ENCODE peak calls at places on chromosome 1, in ten cellular contexts. One of them, this sample, is unnamed.

GRCh38 chr1:161885013-161885412 is 118.9 kb downstream of the ATF6 start:
- DNase-seq in Calu3: peak
- DNase-seq in EL: peak
- DNase-seq in activated CD4-positive, CD25-positive, alpha-beta regulatory T cell treated with anti-CD3 and anti-CD28 coated beads, Interleukin-2, amount 50 U/mL, for 16 hours: no peak
- DNase-seq in activated CD4-positive, alpha-beta T cell treated with anti-CD3 and anti-CD28 coated beads, Interleukin-2, amount 10 ng/mL, durations not matched to agents 24 days and 14 days: no peak
- DNase-seq in stimulated activated CD8-positive, alpha-beta memory T cell treated with anti-CD3 and anti-CD28 coated beads, Interleukin-2, amount 100 ng/mL, for 48 hours: no peak
- DNase-seq in right atrium auricular region: no peak
- DNase-seq in NCI-H1092 treated with DMSO at 0.1 percent for 48 hours: peak
- DNase-seq in RPMI8226: no peak
- DNase-seq in nephron progenitor cell: no peak
- DNase-seq in this sample: no peak

GRCh38 chr1:51569284-51570062 is 47.4 kb upstream of the OSBPL9 start:
- DNase-seq in right atrium auricular region: no peak
- DNase-seq in stimulated activated CD8-positive, alpha-beta memory T cell treated with anti-CD3 and anti-CD28 coated beads, Interleukin-2, amount 100 ng/mL, for 48 hours: peak
- DNase-seq in nephron progenitor cell: no peak
- DNase-seq in RPMI8226: no peak
- DNase-seq in activated CD4-positive, alpha-beta T cell treated with anti-CD3 and anti-CD28 coated beads, Interleukin-2, amount 10 ng/mL, durations not matched to agents 24 days and 14 days: peak
- DNase-seq in Calu3: peak
- DNase-seq in EL: peak
- DNase-seq in NCI-H1092 treated with DMSO at 0.1 percent for 48 hours: no peak
- DNase-seq in activated CD4-positive, CD25-positive, alpha-beta regulatory T cell treated with anti-CD3 and anti-CD28 coated beads, Interleukin-2, amount 50 U/mL, for 16 hours: no peak
- DNase-seq in this sample: peak

GRCh38 chr1:204294371-204294770 is 65.4 kb downstream of the PLEKHA6 start:
- DNase-seq in EL: peak
- DNase-seq in right atrium auricular region: peak
- DNase-seq in NCI-H1092 treated with DMSO at 0.1 percent for 48 hours: no peak
- DNase-seq in activated CD4-positive, alpha-beta T cell treated with anti-CD3 and anti-CD28 coated beads, Interleukin-2, amount 10 ng/mL, durations not matched to agents 24 days and 14 days: no peak
- DNase-seq in activated CD4-positive, CD25-positive, alpha-beta regulatory T cell treated with anti-CD3 and anti-CD28 coated beads, Interleukin-2, amount 50 U/mL, for 16 hours: no peak
- DNase-seq in stimulated activated CD8-positive, alpha-beta memory T cell treated with anti-CD3 and anti-CD28 coated beads, Interleukin-2, amount 100 ng/mL, for 48 hours: no peak
- DNase-seq in Calu3: no peak
- DNase-seq in nephron progenitor cell: no peak
- DNase-seq in RPMI8226: no peak
- DNase-seq in this sample: no peak

GRCh38 chr1:8027748-8028631 is 1.9 kb upstream of the ERRFI1 start:
- DNase-seq in Calu3: no peak
- DNase-seq in right atrium auricular region: no peak
- DNase-seq in activated CD4-positive, alpha-beta T cell treated with anti-CD3 and anti-CD28 coated beads, Interleukin-2, amount 10 ng/mL, durations not matched to agents 24 days and 14 days: no peak
- DNase-seq in nephron progenitor cell: no peak
- DNase-seq in activated CD4-positive, CD25-positive, alpha-beta regulatory T cell treated with anti-CD3 and anti-CD28 coated beads, Interleukin-2, amount 50 U/mL, for 16 hours: no peak
- DNase-seq in NCI-H1092 treated with DMSO at 0.1 percent for 48 hours: no peak
- DNase-seq in EL: peak
- DNase-seq in RPMI8226: no peak
- DNase-seq in stimulated activated CD8-positive, alpha-beta memory T cell treated with anti-CD3 and anti-CD28 coated beads, Interleukin-2, amount 100 ng/mL, for 48 hours: no peak
- DNase-seq in this sample: no peak

GRCh38 chr1:89525169-89525855 is 683 bp downstream of the LRRC8B start:
- DNase-seq in Calu3: peak
- DNase-seq in NCI-H1092 treated with DMSO at 0.1 percent for 48 hours: peak
- DNase-seq in right atrium auricular region: no peak
- DNase-seq in stimulated activated CD8-positive, alpha-beta memory T cell treated with anti-CD3 and anti-CD28 coated beads, Interleukin-2, amount 100 ng/mL, for 48 hours: peak
- DNase-seq in RPMI8226: peak
- DNase-seq in EL: no peak
- DNase-seq in activated CD4-positive, CD25-positive, alpha-beta regulatory T cell treated with anti-CD3 and anti-CD28 coated beads, Interleukin-2, amount 50 U/mL, for 16 hours: peak
- DNase-seq in nephron progenitor cell: peak
- DNase-seq in activated CD4-positive, alpha-beta T cell treated with anti-CD3 and anti-CD28 coated beads, Interleukin-2, amount 10 ng/mL, durations not matched to agents 24 days and 14 days: peak
- DNase-seq in this sample: peak

GRCh38 chr1:61797045-61797755 is 54.9 kb downstream of the PATJ start:
- DNase-seq in stimulated activated CD8-positive, alpha-beta memory T cell treated with anti-CD3 and anti-CD28 coated beads, Interleukin-2, amount 100 ng/mL, for 48 hours: no peak
- DNase-seq in nephron progenitor cell: no peak
- DNase-seq in RPMI8226: no peak
- DNase-seq in NCI-H1092 treated with DMSO at 0.1 percent for 48 hours: no peak
- DNase-seq in activated CD4-positive, alpha-beta T cell treated with anti-CD3 and anti-CD28 coated beads, Interleukin-2, amount 10 ng/mL, durations not matched to agents 24 days and 14 days: no peak
- DNase-seq in right atrium auricular region: no peak
- DNase-seq in Calu3: no peak
- DNase-seq in EL: no peak
- DNase-seq in activated CD4-positive, CD25-positive, alpha-beta regulatory T cell treated with anti-CD3 and anti-CD28 coated beads, Interleukin-2, amount 50 U/mL, for 16 hours: no peak
- DNase-seq in this sample: no peak

GRCh38 chr1:56645663-56646330 is 683 bp downstream of the PRKAA2 start:
- DNase-seq in right atrium auricular region: no peak
- DNase-seq in activated CD4-positive, CD25-positive, alpha-beta regulatory T cell treated with anti-CD3 and anti-CD28 coated beads, Interleukin-2, amount 50 U/mL, for 16 hours: no peak
- DNase-seq in stimulated activated CD8-positive, alpha-beta memory T cell treated with anti-CD3 and anti-CD28 coated beads, Interleukin-2, amount 100 ng/mL, for 48 hours: no peak
- DNase-seq in EL: peak
- DNase-seq in activated CD4-positive, alpha-beta T cell treated with anti-CD3 and anti-CD28 coated beads, Interleukin-2, amount 10 ng/mL, durations not matched to agents 24 days and 14 days: peak
- DNase-seq in NCI-H1092 treated with DMSO at 0.1 percent for 48 hours: peak
- DNase-seq in Calu3: no peak
- DNase-seq in RPMI8226: no peak
- DNase-seq in nephron progenitor cell: peak
- DNase-seq in this sample: no peak

GRCh38 chr1:165376811-165377153 is 20.3 kb upstream of the LMX1A start:
- DNase-seq in nephron progenitor cell: no peak
- DNase-seq in Calu3: no peak
- DNase-seq in NCI-H1092 treated with DMSO at 0.1 percent for 48 hours: no peak
- DNase-seq in activated CD4-positive, CD25-positive, alpha-beta regulatory T cell treated with anti-CD3 and anti-CD28 coated beads, Interleukin-2, amount 50 U/mL, for 16 hours: no peak
- DNase-seq in right atrium auricular region: no peak
- DNase-seq in EL: no peak
- DNase-seq in RPMI8226: no peak
- DNase-seq in stimulated activated CD8-positive, alpha-beta memory T cell treated with anti-CD3 and anti-CD28 coated beads, Interleukin-2, amount 100 ng/mL, for 48 hours: no peak
- DNase-seq in activated CD4-positive, alpha-beta T cell treated with anti-CD3 and anti-CD28 coated beads, Interleukin-2, amount 10 ng/mL, durations not matched to agents 24 days and 14 days: no peak
- DNase-seq in this sample: no peak

GRCh38 chr1:226788965-226789364 is 49.9 kb upstream of the ITPKB start:
- DNase-seq in activated CD4-positive, CD25-positive, alpha-beta regulatory T cell treated with anti-CD3 and anti-CD28 coated beads, Interleukin-2, amount 50 U/mL, for 16 hours: no peak
- DNase-seq in NCI-H1092 treated with DMSO at 0.1 percent for 48 hours: no peak
- DNase-seq in right atrium auricular region: no peak
- DNase-seq in EL: no peak
- DNase-seq in RPMI8226: no peak
- DNase-seq in nephron progenitor cell: no peak
- DNase-seq in stimulated activated CD8-positive, alpha-beta memory T cell treated with anti-CD3 and anti-CD28 coated beads, Interleukin-2, amount 100 ng/mL, for 48 hours: no peak
- DNase-seq in Calu3: no peak
- DNase-seq in activated CD4-positive, alpha-beta T cell treated with anti-CD3 and anti-CD28 coated beads, Interleukin-2, amount 10 ng/mL, durations not matched to agents 24 days and 14 days: no peak
- DNase-seq in this sample: no peak

GRCh38 chr1:210978316-210978993 is 155.5 kb downstream of the KCNH1 start:
- DNase-seq in right atrium auricular region: no peak
- DNase-seq in nephron progenitor cell: no peak
- DNase-seq in RPMI8226: no peak
- DNase-seq in stimulated activated CD8-positive, alpha-beta memory T cell treated with anti-CD3 and anti-CD28 coated beads, Interleukin-2, amount 100 ng/mL, for 48 hours: no peak
- DNase-seq in EL: no peak
- DNase-seq in activated CD4-positive, alpha-beta T cell treated with anti-CD3 and anti-CD28 coated beads, Interleukin-2, amount 10 ng/mL, durations not matched to agents 24 days and 14 days: no peak
- DNase-seq in NCI-H1092 treated with DMSO at 0.1 percent for 48 hours: no peak
- DNase-seq in Calu3: peak
- DNase-seq in activated CD4-positive, CD25-positive, alpha-beta regulatory T cell treated with anti-CD3 and anti-CD28 coated beads, Interleukin-2, amount 50 U/mL, for 16 hours: no peak
- DNase-seq in this sample: no peak

GRCh38 chr1:14294860-14295259 is 303.6 kb upstream of the KAZN start:
- DNase-seq in nephron progenitor cell: no peak
- DNase-seq in stimulated activated CD8-positive, alpha-beta memory T cell treated with anti-CD3 and anti-CD28 coated beads, Interleukin-2, amount 100 ng/mL, for 48 hours: no peak
- DNase-seq in EL: no peak
- DNase-seq in activated CD4-positive, CD25-positive, alpha-beta regulatory T cell treated with anti-CD3 and anti-CD28 coated beads, Interleukin-2, amount 50 U/mL, for 16 hours: no peak
- DNase-seq in right atrium auricular region: no peak
- DNase-seq in NCI-H1092 treated with DMSO at 0.1 percent for 48 hours: no peak
- DNase-seq in RPMI8226: no peak
- DNase-seq in activated CD4-positive, alpha-beta T cell treated with anti-CD3 and anti-CD28 coated beads, Interleukin-2, amount 10 ng/mL, durations not matched to agents 24 days and 14 days: no peak
- DNase-seq in Calu3: no peak
- DNase-seq in this sample: no peak

GRCh38 chr1:59062743-59063142 is 234.2 kb upstream of the FGGY start:
- DNase-seq in stimulated activated CD8-positive, alpha-beta memory T cell treated with anti-CD3 and anti-CD28 coated beads, Interleukin-2, amount 100 ng/mL, for 48 hours: no peak
- DNase-seq in activated CD4-positive, alpha-beta T cell treated with anti-CD3 and anti-CD28 coated beads, Interleukin-2, amount 10 ng/mL, durations not matched to agents 24 days and 14 days: no peak
- DNase-seq in Calu3: no peak
- DNase-seq in EL: peak
- DNase-seq in NCI-H1092 treated with DMSO at 0.1 percent for 48 hours: no peak
- DNase-seq in activated CD4-positive, CD25-positive, alpha-beta regulatory T cell treated with anti-CD3 and anti-CD28 coated beads, Interleukin-2, amount 50 U/mL, for 16 hours: no peak
- DNase-seq in right atrium auricular region: peak
- DNase-seq in nephron progenitor cell: no peak
- DNase-seq in RPMI8226: no peak
- DNase-seq in this sample: no peak

GRCh38 chr1:109040627-109041613 is 982 bp downstream of the WDR47 start:
- DNase-seq in stimulated activated CD8-positive, alpha-beta memory T cell treated with anti-CD3 and anti-CD28 coated beads, Interleukin-2, amount 100 ng/mL, for 48 hours: peak
- DNase-seq in RPMI8226: peak
- DNase-seq in NCI-H1092 treated with DMSO at 0.1 percent for 48 hours: peak
- DNase-seq in EL: peak
- DNase-seq in nephron progenitor cell: peak
- DNase-seq in right atrium auricular region: no peak
- DNase-seq in Calu3: peak
- DNase-seq in activated CD4-positive, alpha-beta T cell treated with anti-CD3 and anti-CD28 coated beads, Interleukin-2, amount 10 ng/mL, durations not matched to agents 24 days and 14 days: peak
- DNase-seq in activated CD4-positive, CD25-positive, alpha-beta regulatory T cell treated with anti-CD3 and anti-CD28 coated beads, Interleukin-2, amount 50 U/mL, for 16 hours: no peak
- DNase-seq in this sample: no peak

GRCh38 chr1:44660176-44660575 is 14.1 kb downstream of the TMEM53 start:
- DNase-seq in EL: no peak
- DNase-seq in activated CD4-positive, CD25-positive, alpha-beta regulatory T cell treated with anti-CD3 and anti-CD28 coated beads, Interleukin-2, amount 50 U/mL, for 16 hours: no peak
- DNase-seq in NCI-H1092 treated with DMSO at 0.1 percent for 48 hours: peak
- DNase-seq in Calu3: peak
- DNase-seq in nephron progenitor cell: no peak
- DNase-seq in stimulated activated CD8-positive, alpha-beta memory T cell treated with anti-CD3 and anti-CD28 coated beads, Interleukin-2, amount 100 ng/mL, for 48 hours: no peak
- DNase-seq in right atrium auricular region: peak
- DNase-seq in activated CD4-positive, alpha-beta T cell treated with anti-CD3 and anti-CD28 coated beads, Interleukin-2, amount 10 ng/mL, durations not matched to agents 24 days and 14 days: no peak
- DNase-seq in RPMI8226: peak
- DNase-seq in this sample: no peak

GRCh38 chr1:248622491-248623106 is 12.3 kb downstream of the OR2T11 start:
- DNase-seq in activated CD4-positive, alpha-beta T cell treated with anti-CD3 and anti-CD28 coated beads, Interleukin-2, amount 10 ng/mL, durations not matched to agents 24 days and 14 days: no peak
- DNase-seq in Calu3: peak
- DNase-seq in activated CD4-positive, CD25-positive, alpha-beta regulatory T cell treated with anti-CD3 and anti-CD28 coated beads, Interleukin-2, amount 50 U/mL, for 16 hours: no peak
- DNase-seq in RPMI8226: no peak
- DNase-seq in EL: peak
- DNase-seq in right atrium auricular region: no peak
- DNase-seq in NCI-H1092 treated with DMSO at 0.1 percent for 48 hours: peak
- DNase-seq in nephron progenitor cell: no peak
- DNase-seq in stimulated activated CD8-positive, alpha-beta memory T cell treated with anti-CD3 and anti-CD28 coated beads, Interleukin-2, amount 100 ng/mL, for 48 hours: no peak
- DNase-seq in this sample: peak

GRCh38 chr1:114671939-114672275 is 2.1 kb upstream of the DENND2C start:
- DNase-seq in activated CD4-positive, alpha-beta T cell treated with anti-CD3 and anti-CD28 coated beads, Interleukin-2, amount 10 ng/mL, durations not matched to agents 24 days and 14 days: no peak
- DNase-seq in nephron progenitor cell: no peak
- DNase-seq in EL: no peak
- DNase-seq in activated CD4-positive, CD25-positive, alpha-beta regulatory T cell treated with anti-CD3 and anti-CD28 coated beads, Interleukin-2, amount 50 U/mL, for 16 hours: no peak
- DNase-seq in stimulated activated CD8-positive, alpha-beta memory T cell treated with anti-CD3 and anti-CD28 coated beads, Interleukin-2, amount 100 ng/mL, for 48 hours: no peak
- DNase-seq in Calu3: peak
- DNase-seq in right atrium auricular region: no peak
- DNase-seq in RPMI8226: no peak
- DNase-seq in NCI-H1092 treated with DMSO at 0.1 percent for 48 hours: no peak
- DNase-seq in this sample: peak

GRCh38 chr1:16375521-16376359 is 8.7 kb downstream of the SZRD1 start:
- DNase-seq in right atrium auricular region: no peak
- DNase-seq in stimulated activated CD8-positive, alpha-beta memory T cell treated with anti-CD3 and anti-CD28 coated beads, Interleukin-2, amount 100 ng/mL, for 48 hours: no peak
- DNase-seq in EL: peak
- DNase-seq in activated CD4-positive, CD25-positive, alpha-beta regulatory T cell treated with anti-CD3 and anti-CD28 coated beads, Interleukin-2, amount 50 U/mL, for 16 hours: no peak
- DNase-seq in nephron progenitor cell: no peak
- DNase-seq in Calu3: no peak
- DNase-seq in NCI-H1092 treated with DMSO at 0.1 percent for 48 hours: no peak
- DNase-seq in RPMI8226: no peak
- DNase-seq in activated CD4-positive, alpha-beta T cell treated with anti-CD3 and anti-CD28 coated beads, Interleukin-2, amount 10 ng/mL, durations not matched to agents 24 days and 14 days: no peak
- DNase-seq in this sample: no peak

GRCh38 chr1:115753830-115754229 is 14.7 kb downstream of the CASQ2 start:
- DNase-seq in stimulated activated CD8-positive, alpha-beta memory T cell treated with anti-CD3 and anti-CD28 coated beads, Interleukin-2, amount 100 ng/mL, for 48 hours: no peak
- DNase-seq in Calu3: no peak
- DNase-seq in nephron progenitor cell: no peak
- DNase-seq in RPMI8226: no peak
- DNase-seq in activated CD4-positive, alpha-beta T cell treated with anti-CD3 and anti-CD28 coated beads, Interleukin-2, amount 10 ng/mL, durations not matched to agents 24 days and 14 days: no peak
- DNase-seq in right atrium auricular region: peak
- DNase-seq in EL: no peak
- DNase-seq in NCI-H1092 treated with DMSO at 0.1 percent for 48 hours: no peak
- DNase-seq in activated CD4-positive, CD25-positive, alpha-beta regulatory T cell treated with anti-CD3 and anti-CD28 coated beads, Interleukin-2, amount 50 U/mL, for 16 hours: no peak
- DNase-seq in this sample: no peak

GRCh38 chr1:188237573-188238353 is 1409.0 kb downstream of the PLA2G4A start:
- DNase-seq in EL: peak
- DNase-seq in activated CD4-positive, CD25-positive, alpha-beta regulatory T cell treated with anti-CD3 and anti-CD28 coated beads, Interleukin-2, amount 50 U/mL, for 16 hours: no peak
- DNase-seq in NCI-H1092 treated with DMSO at 0.1 percent for 48 hours: no peak
- DNase-seq in stimulated activated CD8-positive, alpha-beta memory T cell treated with anti-CD3 and anti-CD28 coated beads, Interleukin-2, amount 100 ng/mL, for 48 hours: no peak
- DNase-seq in activated CD4-positive, alpha-beta T cell treated with anti-CD3 and anti-CD28 coated beads, Interleukin-2, amount 10 ng/mL, durations not matched to agents 24 days and 14 days: no peak
- DNase-seq in RPMI8226: no peak
- DNase-seq in nephron progenitor cell: no peak
- DNase-seq in Calu3: peak
- DNase-seq in right atrium auricular region: no peak
- DNase-seq in this sample: peak

GRCh38 chr1:41915786-41916571 is 2.7 kb downstream of the HIVEP3 start:
- DNase-seq in activated CD4-positive, CD25-positive, alpha-beta regulatory T cell treated with anti-CD3 and anti-CD28 coated beads, Interleukin-2, amount 50 U/mL, for 16 hours: no peak
- DNase-seq in activated CD4-positive, alpha-beta T cell treated with anti-CD3 and anti-CD28 coated beads, Interleukin-2, amount 10 ng/mL, durations not matched to agents 24 days and 14 days: peak
- DNase-seq in EL: no peak
- DNase-seq in RPMI8226: peak
- DNase-seq in stimulated activated CD8-positive, alpha-beta memory T cell treated with anti-CD3 and anti-CD28 coated beads, Interleukin-2, amount 100 ng/mL, for 48 hours: no peak
- DNase-seq in NCI-H1092 treated with DMSO at 0.1 percent for 48 hours: no peak
- DNase-seq in Calu3: peak
- DNase-seq in right atrium auricular region: no peak
- DNase-seq in nephron progenitor cell: no peak
- DNase-seq in this sample: no peak

This sample was measured in MM.1S.